ENCODE peak calls at places on chromosomes 5 and 9, in nine cellular contexts. K, P, F, N, H, S, M, U and T are unnamed samples.

GRCh38 chr5:152264656-152265055 is 140.4 kb downstream of the NMUR2 start:
- DNase-seq in K (no peak), P (no peak), F (no peak), N (no peak), H (no peak), S (no peak), M (no peak), U (no peak), T (no peak)

GRCh38 chr9:134295101-134295745 is 31.0 kb upstream of the RXRA start:
- DNase-seq in K (no peak), P (no peak), F (no peak), N (no peak), H (no peak), S (no peak), M (no peak), U (no peak), T (no peak)

GRCh38 chr9:134652291-134653225 is 11.0 kb downstream of the COL5A1 start:
- DNase-seq in K (no peak), P (no peak), F (no peak), N (no peak), H (no peak), S (no peak), M (no peak), U (no peak), T (no peak)

GRCh38 chr5:94517490-94518108 is 100.8 kb downstream of the KIAA0825 start:
- DNase-seq in K (no peak), P (no peak), F (no peak), N (no peak), H (no peak), S (no peak), M (no peak), U (no peak), T (no peak)

GRCh38 chr5:139646912-139647391 is 1.2 kb upstream of the CXXC5 start:
- DNase-seq in K (no peak), P (peak), F (no peak), N (no peak), H (no peak), S (no peak), M (no peak), U (no peak), T (no peak)

GRCh38 chr5:55613112-55613868 is 78.5 kb upstream of the PLPP1 start:
- DNase-seq in K (no peak), P (no peak), F (no peak), N (no peak), H (no peak), S (no peak), M (no peak), U (no peak), T (no peak)

GRCh38 chr9:123361086-123361730 is 5.2 kb downstream of the CRB2 start:
- DNase-seq in K (no peak), P (no peak), F (no peak), N (no peak), H (no peak), S (no peak), M (no peak), U (no peak), T (no peak)

GRCh38 chr5:97545856-97546570 is 363.0 kb upstream of the RIOK2 start:
- DNase-seq in K (no peak), P (no peak), F (no peak), N (no peak), H (no peak), S (no peak), M (no peak), U (no peak), T (no peak)

GRCh38 chr9:77547113-77547731 is 100.9 kb downstream of the GNA14 start:
- DNase-seq in K (no peak), P (no peak), F (no peak), N (no peak), H (no peak), S (no peak), M (no peak), U (no peak), T (no peak)

GRCh38 chr5:62371409-62371808 is 32.3 kb downstream of the DIMT1 start:
- DNase-seq in K (no peak), P (no peak), F (no peak), N (no peak), H (no peak), S (no peak), M (no peak), U (no peak), T (no peak)

GRCh38 chr9:123395276-123396006 is 39.4 kb downstream of the CRB2 start:
- DNase-seq in K (no peak), P (no peak), F (no peak), N (no peak), H (no peak), S (no peak), M (no peak), U (peak), T (no peak)

GRCh38 chr5:126519637-126520592 is 75.1 kb downstream of the ALDH7A1 start:
- DNase-seq in K (no peak), P (no peak), F (no peak), N (no peak), H (no peak), S (no peak), M (no peak), U (no peak), T (no peak)

GRCh38 chr9:105475302-105475701 is 27.5 kb downstream of the FSD1L start:
- DNase-seq in K (no peak), P (no peak), F (no peak), N (no peak), H (peak), S (no peak), M (peak), U (no peak), T (no peak)

GRCh38 chr9:77707696-77708095 is 59.6 kb upstream of the GNA14 start:
- DNase-seq in K (no peak), P (peak), F (no peak), N (peak), H (no peak), S (no peak), M (no peak), U (no peak), T (no peak)

GRCh38 chr5:157306690-157307089 is 40.8 kb downstream of the CYFIP2 start:
- DNase-seq in K (no peak), P (no peak), F (no peak), N (no peak), H (peak), S (peak), M (peak), U (no peak), T (no peak)

GRCh38 chr9:113505963-113506624 is 42.6 kb downstream of the RGS3 start:
- DNase-seq in K (no peak), P (no peak), F (no peak), N (no peak), H (no peak), S (no peak), M (no peak), U (no peak), T (no peak)

GRCh38 chr9:113393281-113393680 is 7.8 kb downstream of the ALAD start:
- DNase-seq in K (no peak), P (no peak), F (no peak), N (no peak), H (no peak), S (no peak), M (no peak), U (no peak), T (no peak)

GRCh38 chr5:98576275-98576674 is 197.2 kb upstream of the RGMB start:
- DNase-seq in K (no peak), P (no peak), F (no peak), N (no peak), H (no peak), S (no peak), M (no peak), U (no peak), T (no peak)

GRCh38 chr9:135085830-135086546 is 1.5 kb upstream of the OLFM1 start:
- DNase-seq in K (no peak), P (peak), F (peak), N (peak), H (peak), S (peak), M (peak), U (no peak), T (no peak)

GRCh38 chr5:141040093-141040762 is 10.9 kb upstream of the PCDHB1 start:
- DNase-seq in K (no peak), P (no peak), F (no peak), N (peak), H (peak), S (no peak), M (no peak), U (peak), T (no peak)

GRCh38 chr9:34185778-34186551 is 7.1 kb downstream of the UBAP1 start:
- DNase-seq in K (no peak), P (no peak), F (no peak), N (peak), H (no peak), S (no peak), M (peak), U (no peak), T (no peak)

GRCh38 chr5:115770466-115770865 is 46.0 kb downstream of the CDO1 start:
- DNase-seq in K (no peak), P (no peak), F (no peak), N (no peak), H (peak), S (no peak), M (peak), U (no peak), T (no peak)

GRCh38 chr5:107466233-107466769 is 204.4 kb downstream of the EFNA5 start:
- DNase-seq in K (no peak), P (no peak), F (no peak), N (peak), H (no peak), S (no peak), M (no peak), U (no peak), T (no peak)

GRCh38 chr5:147448766-147449165 is 61.1 kb downstream of the DPYSL3 start:
- DNase-seq in K (no peak), P (no peak), F (no peak), N (no peak), H (no peak), S (no peak), M (no peak), U (no peak), T (no peak)

GRCh38 chr5:75558221-75558620 is 46.5 kb downstream of the POLK start:
- DNase-seq in K (no peak), P (no peak), F (no peak), N (no peak), H (no peak), S (no peak), M (no peak), U (no peak), T (no peak)

GRCh38 chr5:159156839-159157238 is 52.5 kb downstream of the RNF145 start:
- DNase-seq in K (no peak), P (no peak), F (no peak), N (peak), H (peak), S (peak), M (peak), U (peak), T (no peak)